ENCODE peak calls at places on chromosomes 6 and 20, in nine cellular contexts. V, G, H, A, M, S, Y, X and N are unnamed samples. For H3K27me3, the result is how much of the 10 kb centered on the place peaks cover.

GRCh38 chr6:136723780-136724179 is 68.5 kb downstream of the MAP3K5 start:
- DNase-seq in A (no peak), M (no peak), G (peak), X (no peak), Y (peak), S (no peak), H (peak), V (no peak), N (peak)

GRCh38 chr6:94733066-94733465 is 844.3 kb upstream of the MANEA start:
- DNase-seq in M (no peak), V (no peak), H (no peak), A (no peak), X (peak), G (no peak), Y (no peak), S (no peak), N (no peak)

GRCh38 chr20:50292324-50293243 is 102.0 kb downstream of the CEBPB start:
- DNase-seq in M (no peak), G (no peak), A (no peak), X (peak), H (peak), S (peak), Y (peak), V (peak), N (peak)

GRCh38 chr6:164106345-164106769 is 691.8 kb downstream of the QKI start:
- DNase-seq in H (peak), V (no peak), Y (no peak), S (no peak), A (no peak), X (peak), M (no peak), G (no peak), N (no peak)

GRCh38 chr6:154403803-154404202 is 47.2 kb upstream of the IPCEF1 start:
- DNase-seq in H (peak), G (no peak), A (no peak), M (no peak), X (no peak), S (no peak), V (no peak), Y (peak), N (no peak)

GRCh38 chr6:13470240-13471140 is 16.9 kb downstream of the GFOD1 start:
- DNase-seq in A (no peak), Y (no peak), G (no peak), X (no peak), M (no peak), S (no peak), H (no peak), V (no peak), N (no peak)

GRCh38 chr6:125947581-125947980 is 9.0 kb upstream of the HINT3 start:
- DNase-seq in V (no peak), S (no peak), M (no peak), X (no peak), H (peak), G (no peak), A (no peak), Y (peak), N (peak)

GRCh38 chr20:37640600-37641561 is 52.9 kb upstream of the CTNNBL1 start:
- DNase-seq in H (no peak), V (no peak), Y (no peak), S (no peak), A (no peak), G (no peak), X (no peak), M (no peak), N (no peak)

GRCh38 chr6:168132531-168133184 is 53.6 kb upstream of the FRMD1 start:
- DNase-seq in G (no peak), Y (no peak), A (no peak), V (peak), X (peak), M (no peak), H (peak), S (peak), N (peak)

GRCh38 chr20:2290486-2290885 is 5.3 kb upstream of the TGM3 start:
- DNase-seq in X (no peak), S (no peak), V (no peak), A (no peak), M (no peak), H (no peak), G (no peak), Y (no peak), N (no peak)

GRCh38 chr6:146598785-146599405 is at the start of gene ADGB:
- DNase-seq in V (peak), X (peak), M (no peak), Y (peak), H (peak), S (peak), G (peak), A (no peak), N (peak)

GRCh38 chr20:16007164-16007563 is 566.1 kb downstream of the KIF16B start:
- DNase-seq in S (no peak), G (no peak), A (no peak), X (no peak), H (no peak), Y (no peak), V (no peak), M (no peak), N (no peak)

GRCh38 chr6:165889636-165890403 is 226.8 kb upstream of the PDE10A start:
- DNase-seq in Y (no peak), M (no peak), S (no peak), G (no peak), H (peak), A (no peak), X (peak), V (no peak), N (peak)

GRCh38 chr6:111980979-111981378 is 72.9 kb upstream of the CCN6 start:
- DNase-seq in A (no peak), G (no peak), Y (no peak), S (no peak), V (peak), H (no peak), M (no peak), X (no peak), N (no peak)

GRCh38 chr6:13615802-13616140 is 636 bp downstream of the NOL7 start:
- DNase-seq in X (peak), V (peak), H (no peak), M (no peak), Y (peak), G (peak), A (no peak), S (peak), N (peak)

GRCh38 chr20:2276015-2276414 is 19.8 kb upstream of the TGM3 start:
- DNase-seq in S (no peak), H (no peak), A (no peak), V (no peak), G (no peak), X (no peak), Y (no peak), M (no peak), N (no peak)

GRCh38 chr20:31708839-31709534 is 13.7 kb downstream of the BCL2L1 start:
- DNase-seq in G (no peak), A (no peak), S (no peak), H (no peak), X (no peak), V (no peak), M (no peak), Y (no peak), N (no peak)

GRCh38 chr20:47843886-47844567 is 58.7 kb upstream of the SULF2 start:
- DNase-seq in M (no peak), Y (peak), V (peak), S (no peak), A (no peak), H (no peak), X (peak), G (no peak), N (no peak)

GRCh38 chr6:75065524-75065923 is 140.3 kb downstream of the COL12A1 start:
- DNase-seq in H (peak), V (no peak), A (no peak), M (no peak), S (no peak), Y (no peak), G (no peak), X (peak), N (no peak)

GRCh38 chr6:56593801-56594318 is 48.8 kb downstream of the DST start:
- DNase-seq in V (no peak), M (no peak), G (peak), X (no peak), A (no peak), S (no peak), H (no peak), Y (no peak), N (no peak)

GRCh38 chr6:133559926-133560325 is 318.8 kb downstream of the EYA4 start:
- DNase-seq in G (no peak), X (no peak), A (no peak), H (no peak), S (no peak), M (no peak), Y (no peak), V (no peak), N (no peak)

GRCh38 chr6:121260651-121261102 is 73.6 kb downstream of the TBC1D32 start:
- DNase-seq in A (no peak), G (no peak), H (peak), Y (peak), M (no peak), V (no peak), X (no peak), S (no peak), N (no peak)

GRCh38 chr6:28209753-28210535 is 15.1 kb upstream of the ZSCAN9 start:
- DNase-seq in V (no peak), Y (no peak), H (no peak), M (no peak), G (no peak), X (no peak), S (no peak), A (no peak), N (no peak)

GRCh38 chr6:24125980-24126379 is at the start of gene NRSN1:
- DNase-seq in V (no peak), A (no peak), M (no peak), G (no peak), H (no peak), S (no peak), X (peak), Y (no peak), N (no peak)

GRCh38 chr20:50192364-50193168 is 1.9 kb downstream of the CEBPB start:
- DNase-seq in X (peak), M (peak), G (peak), A (no peak), Y (peak), S (peak), H (peak), V (peak), N (peak)

GRCh38 chr6:149497365-149497764 is 12.6 kb upstream of the ZC3H12D start:
- DNase-seq in Y (no peak), S (no peak), A (no peak), V (no peak), H (no peak), X (no peak), M (no peak), G (no peak), N (no peak)

GRCh38 chr6:52152692-52153091 is 33.5 kb upstream of the IL17A start:
- DNase-seq in G (no peak), V (no peak), Y (no peak), A (no peak), H (no peak), S (no peak), M (no peak), X (peak), N (no peak)

GRCh38 chr6:105994522-105995402 is 91.4 kb upstream of the PRDM1 start:
- DNase-seq in M (peak), V (peak), H (peak), A (no peak), X (peak), Y (peak), S (peak), G (peak), N (peak)

GRCh38 chr6:46781478-46782378 is 11.5 kb upstream of the MEP1A start:
- DNase-seq in G (peak), H (peak), Y (no peak), S (no peak), A (peak), V (no peak), X (peak), M (no peak), N (peak)

GRCh38 chr6:42727084-42727601 is 4.7 kb upstream of the PRPH2 start:
- DNase-seq in M (no peak), X (no peak), S (peak), Y (peak), H (peak), G (no peak), A (no peak), V (no peak), N (no peak)

GRCh38 chr6:43076093-43076927 is at the start of gene PTK7:
- DNase-seq in H (peak), S (peak), A (no peak), M (peak), X (peak), G (no peak), V (no peak), Y (no peak), N (no peak)

GRCh38 chr6:123372737-123373136 is 264.0 kb downstream of the TRDN start:
- DNase-seq in Y (no peak), S (no peak), G (no peak), H (no peak), V (no peak), X (no peak), A (no peak), M (no peak), N (no peak)
- H3K27me3 ChIP-seq in Y (under half), S (under half), G (under half), H (under half), V (under half), X (under half), A (under half), M (under half), N (under half)

GRCh38 chr20:25037288-25038102 is 20.4 kb downstream of the ACSS1 start:
- DNase-seq in X (no peak), A (no peak), V (no peak), H (no peak), G (no peak), S (no peak), Y (peak), M (peak), N (no peak)
- H3K27me3 ChIP-seq in X (under half), A (under half), V (under half), H (under half), G (under half), S (under half), Y (under half), M (under half), N (under half)

DNA sequence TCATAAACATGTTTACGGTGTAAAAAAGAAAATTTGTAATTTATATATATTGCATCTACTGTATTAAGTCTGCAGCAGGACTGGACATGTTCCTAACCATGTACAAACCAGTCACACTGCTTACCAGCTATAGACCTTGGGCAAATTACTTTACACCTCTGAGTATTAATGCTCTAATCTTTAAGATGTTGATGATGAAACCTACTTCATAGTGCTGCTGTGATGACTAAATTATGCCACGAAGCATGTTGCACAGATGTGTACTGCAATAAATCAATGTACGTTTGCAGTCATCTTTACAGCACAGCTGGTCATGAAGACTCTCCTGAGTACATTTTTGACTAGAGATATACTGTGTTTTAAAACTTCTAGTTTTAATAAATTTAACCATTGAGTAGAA is 42.6 kb downstream of the PRKN start:
- DNase-seq in M (no peak), V (no peak), X (no peak), A (no peak), Y (no peak), H (no peak), S (no peak), G (no peak), N (peak)
- H3K27me3 ChIP-seq in M (under half), V (under half), X (under half), A (under half), Y (under half), H (under half), S (under half), G (under half), N (under half)

GRCh38 chr20:23047001-23047737 is 2.3 kb downstream of the THBD start:
- DNase-seq in V (no peak), S (no peak), Y (no peak), A (no peak), M (no peak), G (no peak), X (no peak), H (no peak), N (no peak)

GRCh38 chr20:23049201-23049932 is at the start of gene THBD:
- DNase-seq in G (peak), V (peak), Y (peak), X (peak), M (no peak), A (no peak), S (peak), H (peak), N (peak)

GRCh38 chr20:23047738-23048214 is 1.7 kb downstream of the THBD start:
- DNase-seq in V (no peak), M (no peak), H (no peak), X (peak), S (no peak), Y (peak), G (no peak), A (no peak), N (no peak)

GRCh38 chr20:23049933-23050838 is 714 bp upstream of the THBD start:
- DNase-seq in A (no peak), V (peak), G (no peak), M (no peak), H (no peak), Y (peak), X (peak), S (no peak), N (peak)

DNA sequence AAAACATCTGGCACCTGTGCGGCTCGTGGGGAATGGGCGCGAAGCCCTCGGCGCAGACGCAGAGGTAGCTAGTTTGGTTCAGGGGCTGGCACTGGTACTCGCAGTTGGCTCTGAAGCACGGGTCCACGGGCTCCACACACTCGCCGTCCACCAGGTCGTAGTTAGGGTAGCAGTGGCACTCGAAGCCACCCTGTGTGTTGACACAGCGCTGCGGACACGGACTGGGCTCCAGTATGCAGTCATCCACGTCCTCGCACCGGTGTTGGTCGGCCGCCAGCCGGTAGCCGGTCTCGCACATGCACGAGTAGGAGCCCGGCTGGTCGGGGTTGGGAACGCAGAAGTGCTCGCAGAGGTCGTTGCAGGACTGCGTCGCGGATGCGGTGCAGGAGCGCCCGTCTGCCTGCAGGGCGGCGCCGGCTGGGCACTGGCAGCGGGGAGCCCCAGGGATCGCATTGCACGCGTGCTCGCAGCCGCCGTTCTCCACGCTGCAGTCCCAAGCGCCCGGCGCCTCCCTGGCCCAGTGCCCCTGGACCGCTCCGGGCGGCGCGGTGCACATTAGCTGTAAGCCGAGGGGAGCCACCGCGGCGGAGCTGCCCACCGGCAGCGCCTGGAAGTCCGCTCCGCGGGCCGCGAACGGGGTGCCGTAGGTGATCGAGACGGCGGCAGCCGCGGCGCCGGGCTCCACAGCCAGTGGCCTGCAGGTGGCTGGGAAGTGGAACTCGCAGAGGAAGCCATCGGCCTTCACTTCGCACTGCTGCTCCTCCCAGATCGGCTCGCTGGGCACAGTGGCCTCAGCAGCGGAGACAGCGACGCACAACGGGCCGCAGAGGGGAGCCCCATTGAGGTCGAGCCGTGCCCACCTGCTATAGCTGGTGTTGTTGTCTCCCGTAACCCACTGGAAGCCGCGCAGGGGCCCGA is 930 bp downstream of the THBD start:
- DNase-seq in S (peak), X (peak), H (peak), G (peak), Y (peak), M (no peak), V (peak), A (no peak), N (peak)
- H3K27me3 ChIP-seq in S (under half), X (under half), H (under half), G (under half), Y (under half), M (under half), V (under half), A (under half), N (under half)

DNA sequence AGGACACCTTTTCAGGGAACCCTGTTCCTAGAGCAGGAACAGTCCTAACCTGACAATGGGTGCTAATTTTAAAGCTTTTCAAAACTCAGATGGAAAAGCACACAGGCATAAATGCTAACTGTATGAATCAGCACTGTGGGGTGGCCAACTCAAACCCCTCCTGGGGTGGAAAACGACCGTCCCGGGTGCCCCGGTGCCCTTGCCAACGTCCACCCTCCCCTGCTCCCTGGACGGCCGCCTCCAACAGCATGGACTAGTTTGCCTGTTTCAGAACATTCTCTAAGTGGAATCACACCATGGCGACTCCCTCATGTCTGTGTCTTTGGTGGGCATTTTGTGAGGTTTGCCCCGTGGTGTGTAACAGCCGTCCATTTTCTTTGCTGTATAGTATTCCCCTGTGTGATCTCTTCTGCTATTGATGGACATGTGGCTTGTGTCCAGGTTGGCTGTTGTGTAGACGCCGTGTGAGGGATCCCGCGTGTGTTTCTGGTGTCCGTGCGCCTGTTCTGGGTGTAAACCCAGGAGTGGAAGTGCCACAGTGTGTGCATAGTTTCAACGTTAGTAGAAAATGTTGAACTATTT is 5.8 kb downstream of the COL20A1 start:
- DNase-seq in V (no peak), M (no peak), H (no peak), S (no peak), Y (no peak), X (no peak), G (no peak), A (no peak), N (no peak)
- H3K27me3 ChIP-seq in V (half or more), M (under half), H (under half), S (under half), Y (under half), X (under half), G (under half), A (under half), N (under half)

GRCh38 chr6:69650703-69651102 is 146.1 kb downstream of the LMBRD1 start:
- DNase-seq in A (no peak), S (no peak), M (no peak), Y (no peak), G (no peak), V (no peak), X (no peak), H (no peak), N (no peak)
- H3K27me3 ChIP-seq in A (under half), S (under half), M (under half), Y (under half), G (under half), V (under half), X (under half), H (under half), N (under half)